ENCODE peak calls at places on chromosomes 11 and 22, in five cellular contexts. B is CD8-positive, alpha-beta memory T cell; S is neural progenitor cell; P is pancreas; T is prostate gland. E is an unnamed sample. For H3K27me3 and H3K36me3, the result is how much of the 10 kb centered on the place peaks cover.

GRCh38 chr22:35517207-35517606 is 23.4 kb upstream of the RASD2 start:
- DNase-seq in S (no peak), P (no peak), B (no peak), T (no peak), E (no peak)

GRCh38 chr11:108199446-108200321 is 22.8 kb downstream of the NPAT start:
- DNase-seq in P (no peak), S (no peak), B (no peak), T (no peak), E (peak)

GRCh38 chr11:719214-720016 is 13.4 kb downstream of the EPS8L2 start:
- DNase-seq in B (no peak), T (no peak), S (no peak), P (peak), E (peak)

GRCh38 chr22:47619631-47620030 is 857.2 kb downstream of the TBC1D22A start:
- DNase-seq in T (no peak), S (no peak), P (no peak), B (no peak), E (no peak)

GRCh38 chr11:71433648-71434450 is 14.3 kb downstream of the DHCR7 start:
- DNase-seq in T (peak), S (no peak), B (no peak), P (no peak), E (no peak)

GRCh38 chr22:25484916-25485315 is 79.6 kb upstream of the GRK3 start:
- DNase-seq in B (no peak), P (no peak), T (no peak), S (no peak), E (no peak)

GRCh38 chr11:64165482-64165841 is 451 bp downstream of the MACROD1 start:
- DNase-seq in B (no peak), S (no peak), P (peak), T (no peak), E (peak)

GRCh38 chr11:16512842-16513241 is 156.5 kb upstream of the SOX6 start:
- DNase-seq in T (no peak), S (no peak), B (no peak), P (no peak), E (no peak)

GRCh38 chr22:34902335-34902734 is 163.6 kb upstream of the ISX start:
- DNase-seq in T (no peak), S (no peak), B (no peak), P (no peak), E (no peak)

GRCh38 chr11:61757213-61757862 is 4.9 kb downstream of the MYRF start:
- DNase-seq in P (no peak), B (no peak), T (no peak), S (no peak), E (no peak)

GRCh38 chr11:64834723-64835615 is 9.5 kb downstream of the CDC42BPG start:
- DNase-seq in S (no peak), T (no peak), B (no peak), P (peak), E (no peak)

GRCh38 chr11:66857234-66857926 is 516 bp downstream of the LRFN4 start:
- DNase-seq in P (no peak), B (no peak), S (peak), T (no peak), E (peak)

GRCh38 chr22:28600546-28601143 is 79.0 kb downstream of the TTC28 start:
- DNase-seq in T (no peak), P (no peak), S (peak), B (no peak), E (peak)

GRCh38 chr11:104275992-104276391 is 112.0 kb upstream of the PDGFD start:
- DNase-seq in B (no peak), T (peak), S (no peak), P (no peak), E (peak)

GRCh38 chr11:130247289-130247688 is 67.4 kb downstream of the ZBTB44 start:
- DNase-seq in B (no peak), T (no peak), P (no peak), S (no peak), E (no peak)

GRCh38 chr11:67371549-67372231 is 1.7 kb downstream of the CLCF1 start:
- DNase-seq in P (no peak), T (no peak), S (peak), B (no peak), E (peak)

GRCh38 chr11:34448223-34448994 is 9.7 kb downstream of the CAT start:
- DNase-seq in P (no peak), S (no peak), B (no peak), T (no peak), E (no peak)

GRCh38 chr11:29534831-29535230 is 482.0 kb downstream of the KCNA4 start:
- DNase-seq in T (no peak), S (no peak), P (no peak), B (no peak), E (no peak)

GRCh38 chr11:13260963-13261599 is 16.5 kb upstream of the BMAL1 start:
- DNase-seq in P (no peak), S (no peak), B (no peak), T (no peak), E (no peak)

GRCh38 chr11:120603071-120603470 is 91.5 kb downstream of the GRIK4 start:
- DNase-seq in T (no peak), S (no peak), B (no peak), P (no peak), E (no peak)

GRCh38 chr11:86570020-86570419 is 102.4 kb downstream of the ME3 start:
- DNase-seq in B (no peak), S (peak), P (no peak), T (no peak), E (no peak)
- H3K4me3 ChIP-seq in B (no peak), S (no peak), P (no peak), T (no peak), E (no peak)

DNA sequence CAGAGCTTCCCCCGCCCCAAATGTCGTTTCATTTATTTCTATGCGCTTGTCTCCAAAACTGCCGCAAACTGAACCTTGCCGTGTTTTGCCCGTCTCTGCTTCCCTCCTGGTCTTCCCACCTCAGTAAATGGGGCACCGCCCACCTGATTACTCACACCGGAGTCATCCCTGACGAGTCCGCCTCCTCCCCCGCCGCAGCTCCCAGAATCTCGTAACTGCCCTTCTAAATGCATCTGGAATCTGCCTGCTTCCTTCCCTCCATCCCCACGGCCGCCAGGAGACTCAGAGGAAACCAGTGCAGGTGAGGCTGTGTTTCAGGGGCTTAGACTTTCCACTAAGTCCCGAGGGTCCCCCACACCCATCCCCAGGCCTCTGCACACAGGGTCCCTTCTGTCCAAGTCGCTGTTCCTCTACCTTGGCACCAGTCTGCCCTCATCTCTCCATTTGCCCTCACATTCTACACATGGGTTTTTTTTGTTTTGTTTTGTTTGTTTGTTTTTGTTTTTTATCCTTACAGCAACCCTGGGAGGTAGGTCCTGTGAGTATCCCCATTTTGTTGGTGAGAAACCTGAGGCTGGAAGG is 62.6 kb upstream of the PHF21B start:
- DNase-seq in B (no peak), T (peak), P (no peak), S (peak), E (peak)
- H3K27me3 ChIP-seq in B (under half), T (under half), P (under half), S (under half), E (under half)

GRCh38 chr22:20531404-20532181 is 24.2 kb downstream of the MED15 start:
- DNase-seq in P (no peak), S (peak), B (no peak), T (peak), E (peak)

GRCh38 chr22:20531154-20531403 is 23.7 kb downstream of the MED15 start:
- DNase-seq in P (no peak), B (no peak), S (no peak), T (no peak), E (no peak)

GRCh38 chr22:20533879-20534265 is 26.5 kb downstream of the MED15 start:
- DNase-seq in P (no peak), B (no peak), S (no peak), T (no peak), E (no peak)

GRCh38 chr22:20533095-20533878 is 25.9 kb downstream of the MED15 start:
- DNase-seq in P (no peak), B (no peak), T (no peak), S (no peak), E (peak)

GRCh38 chr22:20532256-20532993 is 25.0 kb downstream of the MED15 start:
- DNase-seq in P (no peak), T (no peak), S (peak), B (no peak), E (peak)
- H3K36me3 ChIP-seq in P (under half), T (under half), S (under half), B (under half), E (under half)

GRCh38 chr22:40592352-40593113 is 44.0 kb downstream of the MRTFA start:
- DNase-seq in B (no peak), T (no peak), P (no peak), S (no peak), E (no peak)
- H3K4me3 ChIP-seq in B (no peak), T (no peak), P (no peak), S (no peak), E (no peak)

GRCh38 chr22:20964799-20965103 is 2.3 kb upstream of the AIFM3 start:
- DNase-seq in T (no peak), S (no peak), B (no peak), P (no peak), E (peak)

GRCh38 chr22:20962491-20962945 is 4.5 kb upstream of the AIFM3 start:
- DNase-seq in S (no peak), T (no peak), B (no peak), P (no peak), E (no peak)

GRCh38 chr22:20965104-20965887 is 1.8 kb upstream of the AIFM3 start:
- DNase-seq in T (no peak), P (peak), S (peak), B (peak), E (peak)

GRCh38 chr22:20964090-20964798 is 2.8 kb upstream of the AIFM3 start:
- DNase-seq in S (no peak), T (no peak), P (no peak), B (no peak), E (no peak)

DNA sequence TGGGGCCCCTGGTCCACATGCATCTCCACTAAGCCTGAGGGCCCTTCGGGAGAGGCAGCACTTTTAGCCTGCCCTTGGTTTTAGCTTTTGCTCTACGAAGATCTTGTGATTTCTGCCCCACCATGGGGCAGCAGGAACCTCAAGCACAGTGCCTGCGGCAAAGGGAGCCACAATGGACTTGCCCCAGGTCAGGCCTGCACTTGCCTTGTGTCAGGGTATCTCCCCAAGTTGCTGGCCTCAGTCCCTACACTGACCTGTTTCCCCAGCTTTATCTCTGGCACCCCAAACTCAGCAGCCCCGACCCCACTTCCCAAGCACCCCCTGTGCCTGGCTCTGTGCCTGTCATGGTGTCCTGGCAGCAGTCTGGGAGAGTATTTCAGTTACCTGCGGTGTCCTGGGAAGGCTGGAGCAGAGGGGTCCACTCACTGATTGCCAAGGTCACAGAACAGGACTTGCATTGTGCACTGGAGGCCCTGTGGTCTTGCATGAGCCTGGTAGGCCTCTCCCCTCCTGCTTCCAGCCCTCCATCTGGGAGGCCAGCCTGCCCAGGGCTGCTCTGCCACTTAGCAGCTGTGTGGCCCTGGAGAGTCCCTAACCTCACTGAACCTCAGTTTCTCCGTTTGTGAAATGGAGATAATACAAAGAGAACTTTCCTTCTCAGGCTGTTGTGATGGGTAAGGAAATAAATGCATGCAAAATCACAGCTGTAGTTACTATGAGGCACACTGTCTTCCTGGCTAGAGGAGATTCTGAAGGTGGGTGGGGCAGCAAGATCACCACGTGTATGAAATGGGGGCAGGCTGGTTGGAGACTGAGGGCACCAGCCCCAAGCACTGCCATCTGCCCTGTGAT is 3.6 kb upstream of the AIFM3 start:
- DNase-seq in P (no peak), B (no peak), T (no peak), S (no peak), E (no peak)
- H3K27me3 ChIP-seq in P (under half), B (under half), T (under half), S (under half), E (half or more)